ENCODE peak calls at places on chromosome 12, in nine cellular contexts. T is EH; V is ELF-1; K is A549; L is cardiac muscle cell; O is stimulated activated CD4-positive, alpha-beta T cell treated with anti-CD3 and anti-CD28 coated beads, Interleukin-1b, Interleukin-23, amount 100 ng/mL, for 1 hour; Q is activated CD8-positive, alpha-beta memory T cell treated with anti-CD3 and anti-CD28 coated beads for 4 hours; R is A172; Z is SK-N-DZ. M is an unnamed sample.

GRCh38 chr12:47763481-47764344 is 5.0 kb upstream of the RAPGEF3 start:
- DNase-seq in T (no peak), V (peak), K (no peak), L (no peak), O (no peak), Q (no peak), R (no peak), Z (no peak), M (no peak)

GRCh38 chr12:76813972-76814371 is 50.1 kb downstream of the ZDHHC17 start:
- DNase-seq in T (no peak), V (no peak), K (no peak), L (no peak), O (no peak), Q (no peak), R (no peak), Z (no peak), M (no peak)

GRCh38 chr12:14773685-14774073 is 29.6 kb downstream of the WBP11 start:
- DNase-seq in T (no peak), V (no peak), K (peak), L (no peak), O (no peak), Q (no peak), R (no peak), Z (no peak), M (no peak)

GRCh38 chr12:55847603-55848329 is 5.0 kb upstream of the MMP19 start:
- DNase-seq in T (peak), V (peak), K (no peak), L (no peak), O (no peak), Q (no peak), R (peak), Z (peak), M (peak)

GRCh38 chr12:108066583-108067234 is 62.4 kb upstream of the WSCD2 start:
- DNase-seq in T (no peak), V (peak), K (no peak), L (no peak), O (no peak), Q (no peak), R (no peak), Z (no peak), M (peak)

GRCh38 chr12:92360543-92360942 is 214.9 kb upstream of the BTG1 start:
- DNase-seq in T (no peak), V (no peak), K (no peak), L (no peak), O (no peak), Q (no peak), R (no peak), Z (no peak), M (no peak)

GRCh38 chr12:31440586-31440985 is 114.6 kb upstream of the SINHCAF start:
- DNase-seq in T (no peak), V (no peak), K (no peak), L (no peak), O (no peak), Q (no peak), R (no peak), Z (no peak), M (no peak)

GRCh38 chr12:96225003-96225855 is 31.1 kb downstream of the ELK3 start:
- DNase-seq in T (no peak), V (no peak), K (no peak), L (peak), O (no peak), Q (no peak), R (no peak), Z (no peak), M (no peak)

GRCh38 chr12:3747976-3748619 is 4.8 kb downstream of the CRACR2A start:
- DNase-seq in T (peak), V (peak), K (no peak), L (no peak), O (no peak), Q (no peak), R (no peak), Z (no peak), M (no peak)

GRCh38 chr12:31118831-31119530 is 45.3 kb downstream of the DDX11 start:
- DNase-seq in T (peak), V (peak), K (peak), L (peak), O (no peak), Q (no peak), R (no peak), Z (peak), M (peak)

GRCh38 chr12:121579190-121579791 is 1.5 kb downstream of the KDM2B start:
- DNase-seq in T (peak), V (no peak), K (no peak), L (peak), O (no peak), Q (no peak), R (no peak), Z (no peak), M (no peak)

GRCh38 chr12:24746021-24746671 is 202.8 kb downstream of the BCAT1 start:
- DNase-seq in T (no peak), V (no peak), K (no peak), L (no peak), O (no peak), Q (no peak), R (no peak), Z (no peak), M (no peak)

GRCh38 chr12:53498235-53498630 is 1.0 kb downstream of the MAP3K12 start:
- DNase-seq in T (no peak), V (no peak), K (no peak), L (no peak), O (no peak), Q (no peak), R (no peak), Z (no peak), M (no peak)

GRCh38 chr12:7859552-7859951 is 13.2 kb downstream of the SLC2A14 start:
- DNase-seq in T (peak), V (no peak), K (no peak), L (no peak), O (no peak), Q (no peak), R (peak), Z (no peak), M (no peak)

GRCh38 chr12:12736759-12737676 is 19.9 kb downstream of the CDKN1B start:
- DNase-seq in T (peak), V (no peak), K (peak), L (peak), O (no peak), Q (no peak), R (no peak), Z (no peak), M (no peak)

GRCh38 chr12:74624206-74624605 is 86.6 kb downstream of the ATXN7L3B start:
- DNase-seq in T (no peak), V (no peak), K (no peak), L (no peak), O (no peak), Q (no peak), R (no peak), Z (no peak), M (no peak)

GRCh38 chr12:68094645-68095395 is 64.7 kb downstream of the IFNG start:
- DNase-seq in T (no peak), V (no peak), K (no peak), L (no peak), O (no peak), Q (no peak), R (no peak), Z (no peak), M (no peak)

GRCh38 chr12:212799-213526 is 994 bp downstream of the SLC6A12 start:
- DNase-seq in T (no peak), V (no peak), K (no peak), L (no peak), O (no peak), Q (no peak), R (no peak), Z (no peak), M (no peak)

GRCh38 chr12:100953677-100954076 is 159.1 kb downstream of the ANO4 start:
- DNase-seq in T (no peak), V (no peak), K (no peak), L (no peak), O (no peak), Q (no peak), R (no peak), Z (no peak), M (no peak)

GRCh38 chr12:38289396-38289795 is 27.2 kb upstream of the ALG10B start:
- DNase-seq in T (no peak), V (no peak), K (no peak), L (no peak), O (no peak), Q (no peak), R (no peak), Z (no peak), M (no peak)

GRCh38 chr12:19750116-19750644 is 310.9 kb downstream of the AEBP2 start:
- DNase-seq in T (peak), V (no peak), K (no peak), L (no peak), O (no peak), Q (no peak), R (no peak), Z (no peak), M (no peak)